ENCODE peak calls at places on chromosome 11, in four cellular contexts. One of them, this sample, is unnamed.

GRCh38 chr11:86396403-86396802 is 21.7 kb downstream of the CCDC81 start:
- DNase-seq in tibial artery: no peak
- DNase-seq in PC-3: peak; percentile 15
- DNase-seq in CD4-positive, alpha-beta T cell: no peak
- DNase-seq in this sample: no peak

GRCh38 chr11:77090373-77091111 is 12.1 kb upstream of the OMP start:
- DNase-seq in tibial artery: peak; percentile 60
- DNase-seq in PC-3: no peak
- DNase-seq in CD4-positive, alpha-beta T cell: no peak
- DNase-seq in this sample: no peak

GRCh38 chr11:68840661-68841653 is 759 bp downstream of the CPT1A start:
- DNase-seq in tibial artery: peak; percentile 77
- DNase-seq in PC-3: peak; percentile 59
- DNase-seq in CD4-positive, alpha-beta T cell: no peak
- DNase-seq in this sample: peak; percentile 82

GRCh38 chr11:44329472-44330230 is 19.7 kb upstream of the ALX4 start:
- DNase-seq in tibial artery: no peak
- DNase-seq in PC-3: no peak
- DNase-seq in CD4-positive, alpha-beta T cell: no peak
- DNase-seq in this sample: no peak

GRCh38 chr11:126205359-126205758 is 6.1 kb downstream of the RPUSD4 start:
- DNase-seq in tibial artery: no peak
- DNase-seq in PC-3: no peak
- DNase-seq in CD4-positive, alpha-beta T cell: no peak
- DNase-seq in this sample: no peak

GRCh38 chr11:3944198-3944597 is 88.7 kb downstream of the STIM1 start:
- DNase-seq in tibial artery: peak; percentile 78
- DNase-seq in PC-3: no peak
- DNase-seq in CD4-positive, alpha-beta T cell: no peak
- DNase-seq in this sample: no peak

GRCh38 chr11:125903753-125904659 is at the start of gene DDX25:
- DNase-seq in tibial artery: no peak
- DNase-seq in PC-3: no peak
- DNase-seq in CD4-positive, alpha-beta T cell: no peak
- DNase-seq in this sample: no peak

GRCh38 chr11:14673824-14674432 is 30.3 kb downstream of the PDE3B start:
- DNase-seq in tibial artery: no peak
- DNase-seq in PC-3: no peak
- DNase-seq in CD4-positive, alpha-beta T cell: no peak
- DNase-seq in this sample: no peak

GRCh38 chr11:58006940-58007339 is 16.7 kb upstream of the OR9Q1 start:
- DNase-seq in tibial artery: no peak
- DNase-seq in PC-3: peak; percentile 33
- DNase-seq in CD4-positive, alpha-beta T cell: no peak
- DNase-seq in this sample: no peak

GRCh38 chr11:1307998-1308744 is 1.3 kb downstream of the TOLLIP start:
- DNase-seq in tibial artery: no peak
- DNase-seq in PC-3: peak; percentile 14
- DNase-seq in CD4-positive, alpha-beta T cell: no peak
- DNase-seq in this sample: no peak

GRCh38 chr11:116533186-116533825 is 239.5 kb downstream of the BUD13 start:
- DNase-seq in tibial artery: no peak
- DNase-seq in PC-3: no peak
- DNase-seq in CD4-positive, alpha-beta T cell: no peak
- DNase-seq in this sample: no peak

GRCh38 chr11:122700676-122701075 is 45.2 kb downstream of the UBASH3B start:
- DNase-seq in tibial artery: no peak
- DNase-seq in PC-3: no peak
- DNase-seq in CD4-positive, alpha-beta T cell: no peak
- DNase-seq in this sample: no peak

GRCh38 chr11:43579919-43580276 is 100.6 kb upstream of the HSD17B12 start:
- DNase-seq in tibial artery: no peak
- DNase-seq in PC-3: no peak
- DNase-seq in CD4-positive, alpha-beta T cell: no peak
- DNase-seq in this sample: no peak

GRCh38 chr11:64745523-64746328 is 1.8 kb upstream of the RASGRP2 start:
- DNase-seq in tibial artery: peak; percentile 98
- DNase-seq in PC-3: no peak
- DNase-seq in CD4-positive, alpha-beta T cell: peak; percentile 72
- DNase-seq in this sample: peak; percentile 91

GRCh38 chr11:104078250-104078649 is 41.8 kb downstream of the DDI1 start:
- DNase-seq in tibial artery: no peak
- DNase-seq in PC-3: no peak
- DNase-seq in CD4-positive, alpha-beta T cell: no peak
- DNase-seq in this sample: no peak

GRCh38 chr11:122977455-122978302 is 4.0 kb downstream of the BSX start:
- DNase-seq in tibial artery: no peak
- DNase-seq in PC-3: no peak
- DNase-seq in CD4-positive, alpha-beta T cell: no peak
- DNase-seq in this sample: no peak

GRCh38 chr11:6604081-6604626 is 580 bp downstream of the ILK start:
- DNase-seq in tibial artery: peak; percentile 78
- DNase-seq in PC-3: peak; percentile 37
- DNase-seq in CD4-positive, alpha-beta T cell: peak; percentile 56
- DNase-seq in this sample: peak; percentile 60

GRCh38 chr11:56577621-56578020 is at the start of gene OR5M10:
- DNase-seq in tibial artery: no peak
- DNase-seq in PC-3: no peak
- DNase-seq in CD4-positive, alpha-beta T cell: no peak
- DNase-seq in this sample: no peak

GRCh38 chr11:69771466-69771865 is 3.7 kb downstream of the FGF4 start:
- DNase-seq in tibial artery: no peak
- DNase-seq in PC-3: no peak
- DNase-seq in CD4-positive, alpha-beta T cell: no peak
- DNase-seq in this sample: no peak

GRCh38 chr11:107741044-107741823 is 29.4 kb upstream of the SLN start:
- DNase-seq in tibial artery: no peak
- DNase-seq in PC-3: peak; percentile 73
- DNase-seq in CD4-positive, alpha-beta T cell: no peak
- DNase-seq in this sample: peak; percentile 67

GRCh38 chr11:122042981-122043380 is 73.0 kb downstream of the BLID start:
- DNase-seq in tibial artery: no peak
- DNase-seq in PC-3: no peak
- DNase-seq in CD4-positive, alpha-beta T cell: no peak
- DNase-seq in this sample: no peak

GRCh38 chr11:1113405-1114201 is 38.9 kb downstream of the MUC2 start:
- DNase-seq in tibial artery: peak; percentile 63
- DNase-seq in PC-3: no peak
- DNase-seq in CD4-positive, alpha-beta T cell: no peak
- DNase-seq in this sample: peak; percentile 64

GRCh38 chr11:110317516-110317932 is 21.1 kb upstream of the RDX start:
- DNase-seq in tibial artery: no peak
- DNase-seq in PC-3: peak; percentile 51
- DNase-seq in CD4-positive, alpha-beta T cell: no peak
- DNase-seq in this sample: no peak

GRCh38 chr11:108960498-108960897 is 295.6 kb downstream of the DDX10 start:
- DNase-seq in tibial artery: no peak
- DNase-seq in PC-3: peak; percentile 19
- DNase-seq in CD4-positive, alpha-beta T cell: no peak
- DNase-seq in this sample: no peak

GRCh38 chr11:67119577-67120391 is 721 bp downstream of the KDM2A start:
- DNase-seq in tibial artery: peak; percentile 66
- DNase-seq in PC-3: peak; percentile 32
- DNase-seq in CD4-positive, alpha-beta T cell: peak; percentile 17
- DNase-seq in this sample: peak; percentile 29

GRCh38 chr11:63719987-63720386 is 38.7 kb downstream of the RTN3 start:
- DNase-seq in tibial artery: no peak
- DNase-seq in PC-3: no peak
- DNase-seq in CD4-positive, alpha-beta T cell: no peak
- DNase-seq in this sample: no peak
- H3K9me3 ChIP-seq in tibial artery: no peaks in the 10 kb centered on the region
- H3K9me3 ChIP-seq in PC-3: no peaks in the 10 kb centered on the region
- H3K9me3 ChIP-seq in CD4-positive, alpha-beta T cell: no peaks in the 10 kb centered on the region
- H3K9me3 ChIP-seq in this sample: no peaks in the 10 kb centered on the region

GRCh38 chr11:91773090-91773489 is 451.5 kb upstream of the FAT3 start:
- DNase-seq in tibial artery: no peak
- DNase-seq in PC-3: peak; percentile 48
- DNase-seq in CD4-positive, alpha-beta T cell: no peak
- DNase-seq in this sample: no peak
- TF ChIP-seq CTCF in tibial artery: no peak
- TF ChIP-seq CTCF in PC-3: peak; percentile 31
- TF ChIP-seq CTCF in CD4-positive, alpha-beta T cell: no peak
- TF ChIP-seq CTCF in this sample: no peak

DNA sequence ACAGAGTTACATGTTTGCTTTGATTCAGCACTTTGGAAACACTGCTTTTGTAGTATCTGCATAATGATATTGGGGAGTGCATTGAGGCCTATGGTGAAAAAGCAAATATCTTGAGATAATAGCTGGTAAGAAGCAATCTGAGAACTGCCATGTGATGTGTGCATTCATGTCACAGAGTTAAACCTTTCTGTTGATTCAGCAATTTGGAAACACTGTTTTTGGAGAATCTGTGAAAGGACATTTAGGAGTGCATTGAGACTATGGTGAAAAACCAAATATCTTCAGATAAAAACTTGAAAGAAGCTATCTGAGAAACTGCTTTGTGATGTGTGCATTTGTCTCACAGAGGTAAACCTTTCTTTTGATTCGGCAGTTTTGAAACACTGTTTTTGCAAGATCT is 346.8 kb downstream of the OR4C45 start:
- DNase-seq in tibial artery: no peak
- DNase-seq in PC-3: no peak
- DNase-seq in CD4-positive, alpha-beta T cell: no peak
- DNase-seq in this sample: no peak
- H3K9me3 ChIP-seq in tibial artery: peaks cover 44% of the 10 kb centered on the region
- H3K9me3 ChIP-seq in PC-3: peaks cover 62% of the 10 kb centered on the region
- H3K9me3 ChIP-seq in CD4-positive, alpha-beta T cell: peaks cover 63% of the 10 kb centered on the region
- H3K9me3 ChIP-seq in this sample: peaks cover 7% of the 10 kb centered on the region

GRCh38 chr11:61890536-61891330 is 612 bp downstream of the FADS3 start:
- DNase-seq in tibial artery: peak; percentile 93
- DNase-seq in PC-3: peak; percentile 76
- DNase-seq in CD4-positive, alpha-beta T cell: peak; percentile 26
- DNase-seq in this sample: no peak
- TF ChIP-seq CTCF in tibial artery: no peak
- TF ChIP-seq CTCF in PC-3: peak; percentile 13
- TF ChIP-seq CTCF in CD4-positive, alpha-beta T cell: no peak
- TF ChIP-seq CTCF in this sample: no peak